ENCODE peak calls at places on chromosomes 13 and 19, in four cellular contexts. R, X, V and J are unnamed samples.

GRCh38 chr19:40599331-40600085 is 1.7 kb upstream of the LTBP4 start:
- DNase-seq in R (peak; percentile 48), X (no peak), V (no peak), J (peak; percentile 87)

GRCh38 chr13:97432232-97432916 is 1.6 kb upstream of the RAP2A start:
- DNase-seq in X (no peak), R (no peak), V (no peak), J (no peak)

GRCh38 chr13:27662738-27663470 is 41.2 kb downstream of the POLR1D start:
- DNase-seq in V (no peak), X (no peak), R (no peak), J (no peak)

GRCh38 chr19:54435551-54436016 is 13.4 kb upstream of the LENG8 start:
- DNase-seq in V (peak; percentile 57), X (no peak), R (no peak), J (peak; percentile 67)

GRCh38 chr13:74325106-74325505 is 190.9 kb upstream of the KLF12 start:
- DNase-seq in R (no peak), V (no peak), X (peak; percentile 84), J (peak; percentile 66)

GRCh38 chr13:98856983-98857382 is 104.5 kb upstream of the SLC15A1 start:
- DNase-seq in V (no peak), R (no peak), X (no peak), J (no peak)

GRCh38 chr19:35513231-35513974 is at the start of gene DMKN:
- DNase-seq in V (no peak), R (peak; percentile 61), X (peak; percentile 11), J (peak; percentile 97)

GRCh38 chr13:81551036-81551435 is 1210.1 kb upstream of the SPRY2 start:
- DNase-seq in V (no peak), X (no peak), R (no peak), J (no peak)

GRCh38 chr13:107361666-107362065 is 793.7 kb upstream of the ARGLU1 start:
- DNase-seq in X (peak; percentile 67), V (no peak), R (no peak), J (peak; percentile 44)

DNA sequence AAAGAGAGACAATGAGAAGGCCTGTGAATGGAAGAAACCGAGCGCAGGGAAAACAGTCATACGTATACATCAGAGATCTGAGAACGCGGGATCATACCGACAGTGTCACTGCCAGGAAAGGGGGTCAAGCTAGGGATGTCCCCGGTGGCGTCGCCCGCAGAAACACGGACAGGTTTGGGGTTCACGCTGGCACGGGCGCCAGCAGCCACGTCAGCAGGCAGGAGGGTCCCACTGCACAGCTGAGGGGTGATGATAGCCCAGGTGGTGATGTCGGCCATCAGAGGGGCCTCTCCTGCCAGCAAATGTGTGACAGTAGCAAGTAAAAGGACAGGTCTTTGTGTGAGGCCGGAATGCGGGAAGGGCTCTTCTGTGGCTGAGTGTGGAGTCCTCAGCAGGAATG is 3.4 kb upstream of the ZNF229 start:
- DNase-seq in V (no peak), X (no peak), R (no peak), J (no peak)
- H2AFZ ChIP-seq in V (no peak overlapping the region), X (no peak overlapping the region), R (no peak overlapping the region), J (no peak overlapping the region)

GRCh38 chr13:42878721-42879120 is 97.3 kb downstream of the FAM216B start:
- DNase-seq in V (no peak), X (no peak), R (no peak), J (no peak)

GRCh38 chr13:42876810-42877550 is 95.6 kb downstream of the FAM216B start:
- DNase-seq in R (no peak), V (no peak), X (peak; percentile 71), J (peak; percentile 91)

GRCh38 chr13:42873081-42873480 is 91.7 kb downstream of the FAM216B start:
- DNase-seq in V (no peak), X (no peak), R (no peak), J (no peak)

GRCh38 chr13:42876270-42876714 is 94.9 kb downstream of the FAM216B start:
- DNase-seq in X (no peak), V (no peak), R (peak; percentile 51), J (no peak)

GRCh38 chr13:42875448-42876269 is 94.3 kb downstream of the FAM216B start:
- DNase-seq in V (no peak), R (peak; percentile 70), X (no peak), J (no peak)
- H2AFZ ChIP-seq in V (no peak overlapping the region), R (no peak overlapping the region), X (no peak overlapping the region), J (no peak overlapping the region)

GRCh38 chr19:2590630-2591399 is 111.7 kb downstream of the GNG7 start:
- DNase-seq in V (no peak), X (no peak), R (no peak), J (no peak)

GRCh38 chr19:2589441-2589840 is 113.1 kb downstream of the GNG7 start:
- DNase-seq in V (no peak), R (no peak), X (no peak), J (no peak)

GRCh38 chr19:2591537-2592291 is 110.8 kb downstream of the GNG7 start:
- DNase-seq in R (no peak), X (no peak), V (no peak), J (no peak)

GRCh38 chr19:2594319-2594718 is 108.2 kb downstream of the GNG7 start:
- DNase-seq in R (no peak), X (no peak), V (no peak), J (no peak)

DNA sequence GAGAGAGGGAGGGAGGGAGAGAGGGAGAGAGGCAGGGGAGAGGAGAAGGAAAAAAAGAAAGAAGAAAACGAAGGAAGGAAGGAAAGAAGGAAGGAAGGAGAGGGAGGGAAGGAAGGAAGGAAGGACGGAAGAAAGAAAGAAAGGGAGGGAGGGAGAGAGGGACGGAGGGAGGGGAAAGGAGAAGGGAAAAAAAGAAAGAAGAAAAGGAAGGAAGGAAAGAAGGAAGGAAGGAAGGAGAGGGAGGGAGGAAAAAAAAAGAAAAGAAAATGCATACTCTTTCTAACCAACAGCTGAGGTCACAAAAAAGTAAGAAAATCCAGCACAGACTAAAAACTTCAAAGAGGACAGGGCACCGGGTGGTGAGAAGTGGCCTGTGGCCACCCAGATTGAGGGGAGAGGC is 109.7 kb downstream of the GNG7 start:
- DNase-seq in X (no peak), R (no peak), V (no peak), J (no peak)
- H2AFZ ChIP-seq in X (no peak overlapping the region), R (no peak overlapping the region), V (no peak overlapping the region), J (no peak overlapping the region)

GRCh38 chr13:43154083-43154739 is 130.8 kb downstream of the DNAJC15 start:
- DNase-seq in X (peak; percentile 60), R (no peak), V (no peak), J (no peak)

GRCh38 chr13:43154839-43155238 is 131.5 kb downstream of the DNAJC15 start:
- DNase-seq in R (no peak), X (no peak), V (no peak), J (no peak)

GRCh38 chr13:43157796-43158195 is 134.4 kb downstream of the DNAJC15 start:
- DNase-seq in X (peak; percentile 40), V (no peak), R (no peak), J (no peak)

GRCh38 chr13:43156916-43157315 is 133.5 kb downstream of the DNAJC15 start:
- DNase-seq in R (no peak), X (peak; percentile 85), V (no peak), J (no peak)

DNA sequence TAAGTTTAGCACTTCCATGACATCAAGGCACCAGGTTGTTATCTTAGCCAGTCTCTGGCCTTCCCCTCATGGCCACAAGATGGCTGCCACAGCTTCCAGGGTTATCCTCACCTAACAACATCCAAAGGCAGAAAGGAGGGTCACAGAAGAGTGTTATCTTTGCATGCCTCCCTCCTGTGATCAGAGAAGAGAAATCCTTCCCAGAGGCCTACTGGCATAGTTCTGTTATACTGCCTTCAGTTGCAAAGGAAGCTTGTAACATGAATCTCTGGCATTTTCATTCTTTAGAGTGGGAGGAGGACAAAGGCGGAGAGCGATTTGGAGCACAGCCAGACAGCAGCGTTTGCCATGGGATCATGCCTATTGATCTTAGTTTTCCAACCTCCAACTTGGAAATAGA is 135.6 kb downstream of the DNAJC15 start:
- DNase-seq in R (no peak), X (peak; percentile 80), V (no peak), J (peak; percentile 17)
- H2AFZ ChIP-seq in R (no peak overlapping the region), X (no peak overlapping the region), V (peak overlapping the region; percentile 76), J (peak overlapping the region; percentile 81)

GRCh38 chr19:1189419-1189818 is 15.4 kb upstream of the SBNO2 start:
- DNase-seq in R (no peak), X (peak; percentile 71), V (no peak), J (peak; percentile 36)
- H2AFZ ChIP-seq in R (no peak overlapping the region), X (no peak overlapping the region), V (peak overlapping the region; percentile 8), J (no peak overlapping the region)

GRCh38 chr19:10010939-10011338 is 635 bp upstream of the COL5A3 start:
- DNase-seq in V (no peak), R (no peak), X (no peak), J (no peak)

GRCh38 chr19:10013834-10014618 is 743 bp downstream of the RDH8 start:
- DNase-seq in R (no peak), X (no peak), V (no peak), J (peak; percentile 60)

GRCh38 chr19:10010247-10010691 is at the start of gene COL5A3:
- DNase-seq in R (peak; percentile 59), X (no peak), V (peak; percentile 61), J (peak; percentile 94)

GRCh38 chr19:10011974-10012373 is 1.3 kb upstream of the RDH8 start:
- DNase-seq in V (no peak), R (no peak), X (no peak), J (no peak)

DNA sequence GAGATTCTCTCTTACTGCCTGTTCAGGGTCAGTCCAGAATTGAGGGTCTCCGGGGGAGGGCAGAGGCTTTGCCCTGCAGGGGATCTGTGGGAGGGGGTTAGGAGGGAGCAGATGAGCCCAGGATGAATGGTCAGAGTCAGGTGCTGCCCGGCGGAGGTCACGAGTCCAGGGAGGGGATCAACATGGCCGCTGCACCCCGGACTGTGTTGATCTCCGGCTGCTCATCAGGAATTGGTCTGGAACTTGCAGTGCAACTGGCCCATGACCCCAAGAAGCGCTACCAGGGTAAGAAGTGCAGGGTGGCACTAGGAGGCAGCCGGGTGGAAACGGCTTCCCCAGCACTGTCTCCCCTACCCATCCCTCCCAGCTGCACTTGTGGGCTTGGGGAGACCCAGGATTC is at the start of gene RDH8:
- DNase-seq in X (no peak), V (no peak), R (no peak), J (no peak)
- H2AFZ ChIP-seq in X (no peak within 1 kb of the TSS), V (no peak within 1 kb of the TSS), R (no peak within 1 kb of the TSS), J (no peak within 1 kb of the TSS)

GRCh38 chr13:99987180-99988047 is 5.8 kb downstream of the ZIC2 start:
- DNase-seq in V (peak; percentile 79), X (no peak), R (peak; percentile 55), J (peak; percentile 57)

GRCh38 chr13:99984463-99985242 is 3.1 kb downstream of the ZIC2 start:
- DNase-seq in V (peak; percentile 69), X (no peak), R (peak; percentile 67), J (peak; percentile 79)

GRCh38 chr13:99985243-99985874 is 3.8 kb downstream of the ZIC2 start:
- DNase-seq in R (peak; percentile 65), X (no peak), V (no peak), J (peak; percentile 73)

GRCh38 chr13:99986751-99987150 is 5.2 kb downstream of the ZIC2 start:
- DNase-seq in R (no peak), X (no peak), V (peak; percentile 46), J (peak; percentile 15)

GRCh38 chr13:99985886-99986527 is 4.4 kb downstream of the ZIC2 start:
- DNase-seq in X (no peak), R (no peak), V (peak; percentile 35), J (peak; percentile 58)
- H2AFZ ChIP-seq in X (no peak overlapping the region), R (no peak overlapping the region), V (no peak overlapping the region), J (no peak overlapping the region)